ENCODE peak calls at places on chromosome 12, in seven cellular contexts. P is NCI-H1092 treated with DMSO at 0.1 percent for 48 hours; L is T-helper 1 cell; X is HTR-8/SVneo; W is mammary epithelial cell; R is EL; U is stimulated activated CD8-positive, alpha-beta memory T cell treated with anti-CD3 and anti-CD28 coated beads, Interleukin-15, amount 100 ng/mL, for 48 hours. N is an unnamed sample.

GRCh38 chr12:106106892-106107291 is 31.9 kb downstream of the NUAK1 start:
- DNase-seq in P (peak), L (no peak), X (no peak), W (peak), R (peak), U (no peak), N (peak)

GRCh38 chr12:123660328-123660727 is 10.6 kb upstream of the TCTN2 start:
- DNase-seq in P (no peak), L (no peak), X (peak), W (peak), R (peak), U (no peak), N (no peak)

GRCh38 chr12:132582058-132582420 is 28.3 kb downstream of the LRCOL1 start:
- DNase-seq in P (no peak), L (no peak), X (no peak), W (no peak), R (no peak), U (no peak), N (no peak)

GRCh38 chr12:59500915-59501314 is 94.9 kb upstream of the SLC16A7 start:
- DNase-seq in P (no peak), L (no peak), X (no peak), W (peak), R (no peak), U (no peak), N (no peak)

GRCh38 chr12:127770123-127770522 is 496.8 kb upstream of the TMEM132C start:
- DNase-seq in P (peak), L (no peak), X (no peak), W (no peak), R (peak), U (no peak), N (no peak)

GRCh38 chr12:65646127-65646643 is 178.1 kb upstream of the HMGA2 start:
- DNase-seq in P (no peak), L (no peak), X (no peak), W (no peak), R (no peak), U (no peak), N (no peak)

GRCh38 chr12:79763748-79764452 is 73.1 kb upstream of the PAWR start:
- DNase-seq in P (no peak), L (no peak), X (no peak), W (no peak), R (no peak), U (no peak), N (no peak)

GRCh38 chr12:93862424-93862823 is 185.2 kb downstream of the CRADD start:
- DNase-seq in P (no peak), L (no peak), X (no peak), W (peak), R (no peak), U (no peak), N (no peak)

GRCh38 chr12:51056242-51056641 is 8.1 kb downstream of the LETMD1 start:
- DNase-seq in P (no peak), L (no peak), X (no peak), W (peak), R (peak), U (no peak), N (no peak)

GRCh38 chr12:97886548-97887176 is 424.1 kb downstream of the RMST start:
- DNase-seq in P (no peak), L (no peak), X (no peak), W (no peak), R (no peak), U (no peak), N (no peak)

GRCh38 chr12:19288603-19289244 is 150.6 kb upstream of the AEBP2 start:
- DNase-seq in P (peak), L (no peak), X (peak), W (peak), R (peak), U (no peak), N (peak)

GRCh38 chr12:117035287-117035686 is 63.9 kb downstream of the TESC start:
- DNase-seq in P (no peak), L (no peak), X (no peak), W (no peak), R (no peak), U (no peak), N (peak)

GRCh38 chr12:114780746-114781399 is 96.9 kb upstream of the TBX3 start:
- DNase-seq in P (no peak), L (no peak), X (no peak), W (no peak), R (no peak), U (no peak), N (peak)

GRCh38 chr12:106358410-106359241 is 1.1 kb downstream of the POLR3B start:
- DNase-seq in P (peak), L (no peak), X (peak), W (no peak), R (peak), U (no peak), N (no peak)

GRCh38 chr12:102421801-102422583 is 58.4 kb downstream of the IGF1 start:
- DNase-seq in P (no peak), L (no peak), X (no peak), W (no peak), R (no peak), U (no peak), N (no peak)

GRCh38 chr12:8905546-8905945 is 8.8 kb upstream of the PHC1 start:
- DNase-seq in P (no peak), L (no peak), X (no peak), W (no peak), R (no peak), U (no peak), N (no peak)

GRCh38 chr12:52122904-52123303 is 43.4 kb downstream of the SMIM41 start:
- DNase-seq in P (no peak), L (no peak), X (no peak), W (no peak), R (no peak), U (no peak), N (no peak)

GRCh38 chr12:31117203-31118011 is 43.7 kb downstream of the DDX11 start:
- DNase-seq in P (peak), L (peak), X (peak), W (peak), R (peak), U (peak), N (peak)

GRCh38 chr12:106309671-106310313 is 7.3 kb downstream of the TCP11L2 start:
- DNase-seq in P (no peak), L (no peak), X (peak), W (peak), R (peak), U (no peak), N (peak)

GRCh38 chr12:121783771-121784170 is 9.7 kb downstream of the RHOF start:
- DNase-seq in P (no peak), L (no peak), X (no peak), W (peak), R (no peak), U (no peak), N (no peak)

GRCh38 chr12:105928436-105928835 is 210.3 kb downstream of the NUAK1 start:
- DNase-seq in P (no peak), L (no peak), X (no peak), W (peak), R (no peak), U (no peak), N (no peak)

GRCh38 chr12:53624453-53624852 is 1.7 kb downstream of the ATF7 start:
- DNase-seq in P (no peak), L (no peak), X (no peak), W (no peak), R (no peak), U (no peak), N (no peak)

GRCh38 chr12:12441891-12442461 is 85.1 kb downstream of the BORCS5 start:
- DNase-seq in P (no peak), L (peak), X (no peak), W (peak), R (peak), U (peak), N (no peak)

GRCh38 chr12:95881331-95881955 is 22.7 kb downstream of the SNRPF start:
- DNase-seq in P (peak), L (no peak), X (no peak), W (no peak), R (peak), U (no peak), N (no peak)

GRCh38 chr12:6367065-6367968 is 8.0 kb downstream of the SCNN1A start:
- DNase-seq in P (no peak), L (no peak), X (no peak), W (no peak), R (peak), U (no peak), N (peak)

N was measured in DMS79.